ENCODE peak calls at places on chromosomes 2 and 18, in four cellular contexts. Z, Y, F and T are unnamed samples.

GRCh38 chr2:106536490-106536889 is 49.3 kb downstream of the CD8B2 start:
- DNase-seq in Z (no peak), Y (no peak), F (no peak), T (no peak)

GRCh38 chr2:8215159-8215863 is 466.5 kb upstream of the ID2 start:
- DNase-seq in Z (no peak), Y (no peak), F (no peak), T (no peak)

GRCh38 chr18:42048150-42048549 is 93.1 kb downstream of the PIK3C3 start:
- DNase-seq in Z (peak; percentile 73), Y (peak; percentile 21), F (peak; percentile 76), T (no peak)

GRCh38 chr2:211930331-211930730 is 608.3 kb downstream of the ERBB4 start:
- DNase-seq in Z (no peak), Y (no peak), F (no peak), T (peak; percentile 7)

GRCh38 chr2:44877417-44877816 is 64.1 kb upstream of the SIX3 start:
- DNase-seq in Z (no peak), Y (no peak), F (no peak), T (no peak)

GRCh38 chr18:8124232-8125146 is 484.7 kb upstream of the RAB12 start:
- DNase-seq in Z (no peak), Y (no peak), F (no peak), T (no peak)

GRCh38 chr2:230865766-230866703 is 1.3 kb downstream of the ITM2C start:
- DNase-seq in Z (no peak), Y (no peak), F (no peak), T (peak; percentile 55)

GRCh38 chr2:14601070-14601770 is 31.3 kb upstream of the LRATD1 start:
- DNase-seq in Z (no peak), Y (peak; percentile 42), F (no peak), T (no peak)

GRCh38 chr2:1612391-1613077 is 131.8 kb downstream of the PXDN start:
- DNase-seq in Z (no peak), Y (no peak), F (no peak), T (no peak)

GRCh38 chr18:55672574-55673361 is 84.8 kb upstream of the TCF4 start:
- DNase-seq in Z (no peak), Y (no peak), F (no peak), T (no peak)

GRCh38 chr2:66683068-66683467 is 248.1 kb downstream of the MEIS1 start:
- DNase-seq in Z (no peak), Y (no peak), F (no peak), T (no peak)

GRCh38 chr18:52387246-52387645 is 47.2 kb downstream of the DCC start:
- DNase-seq in Z (no peak), Y (no peak), F (no peak), T (no peak)

GRCh38 chr2:170371231-170371630 is 193.3 kb downstream of the MYO3B start:
- DNase-seq in Z (no peak), Y (no peak), F (no peak), T (no peak)

GRCh38 chr2:98825043-98825350 is 94.1 kb upstream of the MGAT4A start:
- DNase-seq in Z (no peak), Y (no peak), F (no peak), T (no peak)

GRCh38 chr2:96703021-96703751 is 36.7 kb downstream of the LMAN2L start:
- DNase-seq in Z (no peak), Y (no peak), F (no peak), T (no peak)

GRCh38 chr2:190462611-190463010 is 54.5 kb downstream of the MFSD6 start:
- DNase-seq in Z (no peak), Y (no peak), F (no peak), T (no peak)

GRCh38 chr2:218319813-218320360 is 27.6 kb upstream of the TMBIM1 start:
- DNase-seq in Z (no peak), Y (no peak), F (no peak), T (no peak)

GRCh38 chr2:96287273-96287856 is 18.0 kb downstream of the SNRNP200 start:
- DNase-seq in Z (no peak), Y (no peak), F (no peak), T (no peak)

GRCh38 chr2:100292022-100292580 is 30.2 kb downstream of the LONRF2 start:
- DNase-seq in Z (peak; percentile 14), Y (peak; percentile 73), F (no peak), T (peak; percentile 29)

GRCh38 chr2:113273031-113273551 is 5.6 kb downstream of the PAX8 start:
- DNase-seq in Z (peak; percentile 28), Y (no peak), F (no peak), T (peak; percentile 88)

GRCh38 chr2:136008205-136008865 is 22.9 kb upstream of the DARS1 start:
- DNase-seq in Z (no peak), Y (no peak), F (no peak), T (no peak)

GRCh38 chr2:131572175-131572574 is 44.5 kb downstream of the CCDC74A start:
- DNase-seq in Z (no peak), Y (no peak), F (no peak), T (no peak)

GRCh38 chr2:203025592-203025991 is 10.9 kb downstream of the NBEAL1 start:
- DNase-seq in Z (no peak), Y (no peak), F (no peak), T (no peak)

GRCh38 chr2:236167297-236168109 is 683 bp downstream of the GBX2 start:
- DNase-seq in Z (no peak), Y (no peak), F (peak; percentile 74), T (peak; percentile 58)

GRCh38 chr2:233999182-233999581 is 51.3 kb upstream of the SPP2 start:
- DNase-seq in Z (no peak), Y (no peak), F (no peak), T (peak; percentile 21)

GRCh38 chr2:137367361-137367760 is 596.9 kb upstream of the HNMT start:
- DNase-seq in Z (no peak), Y (no peak), F (no peak), T (no peak)

GRCh38 chr2:205563646-205564045 is 118.7 kb upstream of the NRP2 start:
- DNase-seq in Z (no peak), Y (no peak), F (no peak), T (peak; percentile 87)

GRCh38 chr2:159249955-159250723 is 36.4 kb downstream of the WDSUB1 start:
- DNase-seq in Z (no peak), Y (peak; percentile 90), F (peak; percentile 88), T (no peak)

GRCh38 chr2:200758341-200758740 is 53.4 kb upstream of the BZW1 start:
- DNase-seq in Z (peak; percentile 80), Y (no peak), F (no peak), T (no peak)

GRCh38 chr2:25380023-25380422 is 38.3 kb upstream of the DNMT3A start:
- DNase-seq in Z (no peak), Y (no peak), F (no peak), T (no peak)

GRCh38 chr2:39666489-39667141 is 898 bp downstream of the TMEM178A start:
- DNase-seq in Z (no peak), Y (no peak), F (no peak), T (peak; percentile 44)

GRCh38 chr2:128774320-128775063 is 455.8 kb upstream of the HS6ST1 start:
- DNase-seq in Z (no peak), Y (no peak), F (no peak), T (no peak)

GRCh38 chr18:31606265-31606664 is 14.6 kb downstream of the TTR start:
- DNase-seq in Z (peak; percentile 89), Y (no peak), F (no peak), T (no peak)

GRCh38 chr2:143261986-143262784 is 133.0 kb downstream of the ARHGAP15 start:
- DNase-seq in Z (no peak), Y (no peak), F (no peak), T (no peak)

GRCh38 chr2:37796481-37796880 is 125.0 kb upstream of the CDC42EP3 start:
- DNase-seq in Z (no peak), Y (no peak), F (no peak), T (no peak)

GRCh38 chr18:72542993-72543361 is 1.2 kb downstream of the CBLN2 start:
- DNase-seq in Z (no peak), Y (no peak), F (peak; percentile 7), T (peak; percentile 13)

GRCh38 chr18:72539861-72540260 is 4.3 kb downstream of the CBLN2 start:
- DNase-seq in Z (no peak), Y (no peak), F (no peak), T (no peak)

GRCh38 chr18:72543362-72544055 is 633 bp downstream of the CBLN2 start:
- DNase-seq in Z (no peak), Y (no peak), F (peak; percentile 10), T (peak; percentile 32)

GRCh38 chr18:72541871-72542690 is 2.1 kb downstream of the CBLN2 start:
- DNase-seq in Z (no peak), Y (no peak), F (no peak), T (peak; percentile 47)

GRCh38 chr18:72544092-72544886 is at the start of gene CBLN2:
- DNase-seq in Z (peak; percentile 23), Y (no peak), F (peak; percentile 64), T (peak; percentile 77)
- TF ChIP-seq EZH2 in Z (no peak), Y (no peak), F (no peak), T (peak; percentile 46)

DNA sequence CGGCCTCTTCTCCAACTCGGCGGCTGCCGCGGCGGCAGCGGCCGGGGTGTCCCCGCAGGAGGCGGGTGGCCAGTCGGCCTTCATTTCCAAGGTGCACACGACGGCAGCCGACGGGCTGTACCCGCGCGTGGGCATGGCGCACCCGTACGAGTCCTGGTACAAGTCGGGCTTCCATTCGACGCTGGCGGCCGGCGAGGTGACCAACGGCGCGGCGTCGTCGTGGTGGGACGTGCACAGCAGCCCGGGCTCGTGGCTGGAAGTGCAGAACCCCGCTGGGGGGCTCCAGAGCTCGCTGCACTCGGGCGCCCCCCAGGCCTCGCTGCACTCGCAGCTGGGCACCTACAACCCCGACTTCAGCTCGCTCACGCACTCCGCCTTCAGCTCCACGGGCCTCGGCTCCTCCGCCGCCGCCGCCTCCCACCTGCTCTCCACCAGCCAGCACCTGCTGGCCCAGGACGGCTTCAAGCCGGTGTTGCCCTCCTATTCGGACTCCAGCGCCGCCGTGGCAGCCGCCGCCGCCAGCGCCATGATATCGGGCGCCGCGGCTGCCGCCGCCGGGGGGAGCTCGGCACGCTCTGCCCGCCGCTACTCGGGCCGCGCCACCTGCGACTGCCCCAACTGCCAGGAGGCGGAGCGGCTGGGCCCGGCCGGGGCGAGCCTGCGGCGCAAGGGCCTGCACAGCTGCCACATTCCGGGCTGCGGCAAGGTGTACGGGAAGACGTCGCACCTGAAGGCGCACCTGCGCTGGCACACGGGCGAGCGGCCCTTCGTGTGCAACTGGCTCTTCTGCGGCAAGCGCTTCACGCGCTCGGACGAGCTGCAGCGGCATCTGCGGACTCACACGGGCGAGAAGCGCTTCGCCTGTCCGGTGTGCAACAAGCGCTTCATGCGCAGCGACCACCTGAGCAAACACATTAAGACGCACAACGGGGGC is 1.9 kb downstream of the SP9 start:
- DNase-seq in Z (peak; percentile 38), Y (no peak), F (peak; percentile 31), T (peak; percentile 75)
- TF ChIP-seq EZH2 in Z (no peak), Y (peak; percentile 55), F (peak; percentile 70), T (peak; percentile 86)

DNA sequence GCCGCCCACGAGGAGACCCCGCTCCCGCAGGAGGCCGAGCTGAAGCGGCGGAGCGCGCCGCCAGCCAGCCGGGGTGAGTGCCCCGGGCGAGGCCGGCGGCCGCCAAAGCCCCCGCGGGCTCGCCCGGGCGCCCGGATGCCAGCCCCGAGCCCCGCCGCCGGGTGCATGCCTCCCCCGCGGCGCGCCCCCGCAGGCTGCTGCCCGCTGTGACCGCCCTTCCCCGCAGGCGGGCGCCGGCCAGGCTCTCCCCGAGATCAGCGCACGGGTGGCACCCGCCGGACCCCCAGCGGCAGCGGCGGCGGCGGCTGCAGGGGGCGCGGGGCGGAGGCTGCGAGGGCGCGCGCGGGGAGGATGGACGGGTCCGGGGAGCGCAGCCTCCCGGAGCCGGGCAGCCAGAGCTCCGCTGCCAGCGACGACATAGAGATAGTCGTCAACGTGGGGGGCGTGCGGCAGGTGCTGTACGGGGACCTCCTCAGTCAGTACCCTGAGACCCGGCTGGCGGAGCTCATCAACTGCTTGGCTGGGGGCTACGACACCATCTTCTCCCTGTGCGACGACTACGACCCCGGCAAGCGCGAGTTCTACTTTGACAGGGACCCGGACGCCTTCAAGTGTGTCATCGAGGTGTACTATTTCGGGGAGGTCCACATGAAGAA is 470 bp downstream of the KCNF1 start:
- DNase-seq in Z (no peak), Y (no peak), F (no peak), T (peak; percentile 37)
- TF ChIP-seq EZH2 in Z (no peak), Y (no peak), F (peak; percentile 4), T (peak; percentile 59)

GRCh38 chr2:70019096-70019495 is 57.7 kb upstream of the ASPRV1 start:
- DNase-seq in Z (no peak), Y (no peak), F (no peak), T (no peak)
- TF ChIP-seq EZH2 in Z (no peak), Y (no peak), F (no peak), T (no peak)